ENCODE peak calls at places on chromosomes 11 and 22, in ten cellular contexts. A is neuronal stem cell; E is epithelial cell of esophagus; U is H4; K is iPS-NIHi11; F is bronchial epithelial cell; J is HEK293T; Y is cerebellar nuclear complex; Q is CD8-positive, alpha-beta memory T cell; L is LoVo. X is an unnamed sample.

GRCh38 chr11:27972432-27973170 is 135.4 kb downstream of the KIF18A start:
- DNase-seq in J (no peak), Q (no peak), E (peak), K (no peak), U (no peak), L (no peak), F (peak), A (no peak), Y (no peak), X (no peak)

GRCh38 chr11:76203131-76203925 is 3.0 kb downstream of the WNT11 start:
- DNase-seq in J (no peak), L (no peak), U (no peak), A (no peak), Y (no peak), K (no peak), E (no peak), Q (no peak), F (no peak), X (no peak)

GRCh38 chr11:70906101-70906500 is 346.3 kb downstream of the SHANK2 start:
- DNase-seq in J (no peak), K (no peak), Y (no peak), Q (no peak), E (no peak), A (no peak), F (no peak), L (no peak), U (no peak), X (no peak)

GRCh38 chr22:48303360-48303725 is 1524.3 kb downstream of the BRD1 start:
- DNase-seq in Y (no peak), F (no peak), A (no peak), L (no peak), U (no peak), Q (no peak), E (no peak), J (no peak), K (no peak), X (no peak)

GRCh38 chr22:46074771-46075551 is 75.4 kb upstream of the PPARA start:
- DNase-seq in F (no peak), L (no peak), E (no peak), J (no peak), Y (no peak), U (no peak), A (no peak), Q (peak), K (no peak), X (peak)

GRCh38 chr11:88421530-88421929 is 84.0 kb upstream of the CTSC start:
- DNase-seq in F (peak), K (peak), Y (no peak), U (no peak), J (no peak), Q (no peak), L (no peak), A (no peak), E (peak), X (peak)

GRCh38 chr11:117144477-117145392 is 648 bp downstream of the PAFAH1B2 start:
- DNase-seq in Q (no peak), L (peak), F (peak), E (peak), U (peak), J (peak), A (peak), Y (no peak), K (peak), X (peak)

GRCh38 chr11:78101073-78101472 is 21.4 kb upstream of the NDUFC2 start:
- DNase-seq in F (no peak), K (no peak), L (no peak), Q (no peak), Y (no peak), U (no peak), E (no peak), J (no peak), A (no peak), X (no peak)

GRCh38 chr11:7494086-7494775 is 8.9 kb downstream of the OLFML1 start:
- DNase-seq in Y (no peak), K (no peak), E (peak), U (no peak), F (peak), A (no peak), J (no peak), L (no peak), Q (no peak), X (no peak)

GRCh38 chr11:33949201-33949913 is 57.5 kb upstream of the LMO2 start:
- DNase-seq in J (no peak), L (no peak), F (no peak), Q (no peak), E (no peak), U (no peak), K (no peak), A (no peak), Y (no peak), X (no peak)

GRCh38 chr22:29166180-29166579 is 39.5 kb upstream of the EMID1 start:
- DNase-seq in L (no peak), E (no peak), J (peak), A (no peak), F (no peak), Y (no peak), Q (no peak), U (no peak), K (no peak), X (no peak)

GRCh38 chr11:69540118-69541000 is 58.9 kb downstream of the LINC01488 start:
- DNase-seq in Q (no peak), K (peak), E (no peak), Y (no peak), A (no peak), J (no peak), F (no peak), L (no peak), U (no peak), X (no peak)

GRCh38 chr11:11973866-11974265 is 34.6 kb downstream of the DKK3 start:
- DNase-seq in J (no peak), F (no peak), L (no peak), Q (no peak), U (no peak), A (no peak), K (no peak), Y (no peak), E (no peak), X (no peak)

GRCh38 chr11:121194731-121195596 is 93.9 kb downstream of the TECTA start:
- DNase-seq in K (peak), U (peak), J (peak), Y (no peak), E (peak), Q (peak), L (peak), F (peak), A (peak), X (peak)

GRCh38 chr11:10322830-10323792 is 18.2 kb downstream of the ADM start:
- DNase-seq in F (peak), U (peak), Q (peak), A (no peak), Y (no peak), E (peak), L (peak), K (no peak), J (peak), X (peak)

GRCh38 chr11:91972665-91973266 is 251.9 kb upstream of the FAT3 start:
- DNase-seq in J (no peak), F (no peak), U (no peak), Y (no peak), L (no peak), Q (no peak), K (no peak), A (peak), E (no peak), X (peak)

GRCh38 chr22:46638601-46639431 is 18.6 kb downstream of the GRAMD4 start:
- DNase-seq in A (no peak), Y (no peak), K (no peak), U (no peak), F (no peak), L (no peak), E (no peak), J (no peak), Q (no peak), X (no peak)

GRCh38 chr22:47143249-47143938 is 380.9 kb downstream of the TBC1D22A start:
- DNase-seq in L (no peak), E (no peak), Y (no peak), J (no peak), U (no peak), F (no peak), K (no peak), Q (no peak), A (no peak), X (no peak)

GRCh38 chr11:2398664-2399355 is 1.7 kb upstream of the TSSC4 start:
- DNase-seq in K (no peak), Y (no peak), L (no peak), F (no peak), U (no peak), A (no peak), Q (no peak), E (no peak), J (no peak), X (no peak)

GRCh38 chr11:18369398-18369797 is 25.0 kb upstream of the LDHA start:
- DNase-seq in E (no peak), Q (no peak), J (no peak), K (no peak), A (no peak), L (no peak), U (no peak), F (no peak), Y (no peak), X (no peak)

GRCh38 chr22:39917776-39918493 is 17.1 kb downstream of the GRAP2 start:
- DNase-seq in L (no peak), F (peak), E (peak), U (no peak), Y (no peak), J (no peak), Q (no peak), A (no peak), K (no peak), X (no peak)

GRCh38 chr22:37403267-37403960 is 23.9 kb downstream of the ELFN2 start:
- DNase-seq in F (no peak), A (peak), U (no peak), L (no peak), E (no peak), Y (no peak), J (no peak), Q (no peak), K (peak), X (no peak)

GRCh38 chr22:30717331-30717921 is 22.8 kb downstream of the OSBP2 start:
- DNase-seq in E (peak), U (no peak), Q (no peak), L (peak), K (no peak), A (no peak), Y (no peak), J (no peak), F (peak), X (no peak)